ENCODE peak calls at places on chromosome 17, in four cellular contexts. One of them, this sample, is unnamed.

GRCh38 chr17:77471984-77472836 is 331.4 kb downstream of the SEC14L1 start:
- DNase-seq in K562: peak; percentile 41
- DNase-seq in endothelial cell of umbilical vein: peak; percentile 28
- DNase-seq in HepG2: no peak
- DNase-seq in this sample: peak; percentile 86

GRCh38 chr17:77886387-77886728 is 72.1 kb upstream of the TNRC6C start:
- DNase-seq in endothelial cell of umbilical vein: no peak
- DNase-seq in K562: peak; percentile 29
- DNase-seq in HepG2: no peak
- DNase-seq in this sample: no peak

GRCh38 chr17:21592774-21593173 is 99.5 kb upstream of the KCNJ18 start:
- DNase-seq in HepG2: no peak
- DNase-seq in K562: no peak
- DNase-seq in endothelial cell of umbilical vein: no peak
- DNase-seq in this sample: no peak

GRCh38 chr17:29663155-29663554 is 40.4 kb upstream of the CORO6 start:
- DNase-seq in HepG2: peak; percentile 67
- DNase-seq in endothelial cell of umbilical vein: no peak
- DNase-seq in K562: peak; percentile 69
- DNase-seq in this sample: peak; percentile 35

GRCh38 chr17:37490022-37490587 is 414 bp downstream of the DUSP14 start:
- DNase-seq in endothelial cell of umbilical vein: peak; percentile 69
- DNase-seq in HepG2: peak; percentile 52
- DNase-seq in K562: peak; percentile 80
- DNase-seq in this sample: peak; percentile 85

GRCh38 chr17:44952946-44953475 is 5.4 kb upstream of the KIF18B start:
- DNase-seq in HepG2: no peak
- DNase-seq in endothelial cell of umbilical vein: no peak
- DNase-seq in K562: no peak
- DNase-seq in this sample: peak; percentile 46

GRCh38 chr17:39694593-39694992 is 5.3 kb upstream of the ERBB2 start:
- DNase-seq in endothelial cell of umbilical vein: no peak
- DNase-seq in K562: no peak
- DNase-seq in HepG2: no peak
- DNase-seq in this sample: no peak

GRCh38 chr17:40158438-40158837 is 18.1 kb downstream of the CASC3 start:
- DNase-seq in endothelial cell of umbilical vein: no peak
- DNase-seq in HepG2: no peak
- DNase-seq in K562: no peak
- DNase-seq in this sample: no peak

GRCh38 chr17:63433746-63434591 is 12.1 kb downstream of the CYB561 start:
- DNase-seq in K562: peak; percentile 33
- DNase-seq in HepG2: no peak
- DNase-seq in endothelial cell of umbilical vein: no peak
- DNase-seq in this sample: no peak

GRCh38 chr17:82188001-82188961 is 24.4 kb downstream of the CCDC57 start:
- DNase-seq in endothelial cell of umbilical vein: no peak
- DNase-seq in HepG2: no peak
- DNase-seq in K562: no peak
- DNase-seq in this sample: no peak

GRCh38 chr17:71409712-71410111 is 711.1 kb upstream of the SOX9 start:
- DNase-seq in K562: no peak
- DNase-seq in endothelial cell of umbilical vein: no peak
- DNase-seq in HepG2: no peak
- DNase-seq in this sample: no peak

GRCh38 chr17:18860161-18860972 is 2.4 kb downstream of the PRPSAP2 start:
- DNase-seq in K562: no peak
- DNase-seq in HepG2: no peak
- DNase-seq in endothelial cell of umbilical vein: no peak
- DNase-seq in this sample: no peak

GRCh38 chr17:14299261-14300093 is 1.4 kb upstream of the HS3ST3B1 start:
- DNase-seq in endothelial cell of umbilical vein: peak; percentile 20
- DNase-seq in K562: peak; percentile 51
- DNase-seq in HepG2: peak; percentile 65
- DNase-seq in this sample: peak; percentile 76

GRCh38 chr17:39246274-39246673 is 20.5 kb upstream of the STAC2 start:
- DNase-seq in endothelial cell of umbilical vein: no peak
- DNase-seq in HepG2: no peak
- DNase-seq in K562: peak; percentile 24
- DNase-seq in this sample: peak; percentile 21

GRCh38 chr17:56108811-56109284 is 44.4 kb upstream of the ANKFN1 start:
- DNase-seq in endothelial cell of umbilical vein: no peak
- DNase-seq in HepG2: peak; percentile 74
- DNase-seq in K562: no peak
- DNase-seq in this sample: no peak

GRCh38 chr17:65656390-65657250 is 95.2 kb upstream of the AXIN2 start:
- DNase-seq in HepG2: peak; percentile 80
- DNase-seq in K562: no peak
- DNase-seq in endothelial cell of umbilical vein: no peak
- DNase-seq in this sample: no peak

GRCh38 chr17:14359251-14359939 is 58.5 kb downstream of the HS3ST3B1 start:
- DNase-seq in HepG2: peak; percentile 52
- DNase-seq in endothelial cell of umbilical vein: no peak
- DNase-seq in K562: no peak
- DNase-seq in this sample: no peak

GRCh38 chr17:18033442-18034099 is 5.4 kb downstream of the ATPAF2 start:
- DNase-seq in K562: peak; percentile 80
- DNase-seq in endothelial cell of umbilical vein: peak; percentile 78
- DNase-seq in HepG2: peak; percentile 83
- DNase-seq in this sample: peak; percentile 95

GRCh38 chr17:78130080-78130438 is 512 bp upstream of the TMC8 start:
- DNase-seq in K562: peak; percentile 86
- DNase-seq in endothelial cell of umbilical vein: no peak
- DNase-seq in HepG2: no peak
- DNase-seq in this sample: no peak

GRCh38 chr17:11948791-11949190 is 48.5 kb downstream of the ZNF18 start:
- DNase-seq in endothelial cell of umbilical vein: no peak
- DNase-seq in K562: no peak
- DNase-seq in HepG2: no peak
- DNase-seq in this sample: no peak

GRCh38 chr17:79272666-79273219 is 198.1 kb downstream of the ENGASE start:
- DNase-seq in endothelial cell of umbilical vein: no peak
- DNase-seq in HepG2: peak; percentile 16
- DNase-seq in K562: no peak
- DNase-seq in this sample: no peak

GRCh38 chr17:9050801-9051401 is 29.6 kb downstream of the NTN1 start:
- DNase-seq in K562: no peak
- DNase-seq in HepG2: no peak
- DNase-seq in endothelial cell of umbilical vein: no peak
- DNase-seq in this sample: peak; percentile 72

GRCh38 chr17:62070900-62071299 is 5.8 kb upstream of the MED13 start:
- DNase-seq in HepG2: no peak
- DNase-seq in endothelial cell of umbilical vein: no peak
- DNase-seq in K562: no peak
- DNase-seq in this sample: no peak

GRCh38 chr17:44581868-44582267 is 24.6 kb downstream of the FZD2 start:
- DNase-seq in endothelial cell of umbilical vein: peak; percentile 34
- DNase-seq in K562: no peak
- DNase-seq in HepG2: no peak
- DNase-seq in this sample: peak; percentile 61

GRCh38 chr17:81348097-81349055 is 46.9 kb upstream of the BAHCC1 start:
- DNase-seq in K562: no peak
- DNase-seq in endothelial cell of umbilical vein: no peak
- DNase-seq in HepG2: no peak
- DNase-seq in this sample: no peak

GRCh38 chr17:8048736-8049135 is 9.9 kb downstream of the ALOX15B start:
- DNase-seq in K562: no peak
- DNase-seq in HepG2: no peak
- DNase-seq in endothelial cell of umbilical vein: no peak
- DNase-seq in this sample: no peak

GRCh38 chr17:31746884-31747495 is 112.1 kb downstream of the COPRS start:
- DNase-seq in K562: no peak
- DNase-seq in HepG2: no peak
- DNase-seq in endothelial cell of umbilical vein: no peak
- DNase-seq in this sample: no peak

GRCh38 chr17:40462343-40463121 is 19.3 kb downstream of the IGFBP4 start:
- DNase-seq in HepG2: no peak
- DNase-seq in K562: no peak
- DNase-seq in endothelial cell of umbilical vein: no peak
- DNase-seq in this sample: no peak

GRCh38 chr17:44005865-44006580 is 1.6 kb downstream of the NAGS start:
- DNase-seq in endothelial cell of umbilical vein: peak; percentile 48
- DNase-seq in K562: no peak
- DNase-seq in HepG2: no peak
- DNase-seq in this sample: peak; percentile 77

GRCh38 chr17:50634123-50634914 is at the start of gene ABCC3:
- DNase-seq in endothelial cell of umbilical vein: no peak
- DNase-seq in HepG2: peak; percentile 56
- DNase-seq in K562: no peak
- DNase-seq in this sample: no peak

GRCh38 chr17:41723801-41724475 is 10.5 kb downstream of the HAP1 start:
- DNase-seq in endothelial cell of umbilical vein: no peak
- DNase-seq in HepG2: no peak
- DNase-seq in K562: no peak
- DNase-seq in this sample: no peak

GRCh38 chr17:82272495-82273326 is 789 bp downstream of the CSNK1D start:
- DNase-seq in HepG2: no peak
- DNase-seq in K562: peak; percentile 70
- DNase-seq in endothelial cell of umbilical vein: no peak
- DNase-seq in this sample: peak; percentile 48

GRCh38 chr17:62300697-62301096 is 79.7 kb upstream of the EFCAB3 start:
- DNase-seq in K562: no peak
- DNase-seq in endothelial cell of umbilical vein: no peak
- DNase-seq in HepG2: no peak
- DNase-seq in this sample: no peak

GRCh38 chr17:50792132-50792531 is 24.8 kb upstream of the ANKRD40CL start:
- DNase-seq in HepG2: no peak
- DNase-seq in endothelial cell of umbilical vein: no peak
- DNase-seq in K562: peak; percentile 15
- DNase-seq in this sample: no peak

GRCh38 chr17:28326114-28326513 is 7.1 kb downstream of the TMEM97 start:
- DNase-seq in HepG2: no peak
- DNase-seq in endothelial cell of umbilical vein: no peak
- DNase-seq in K562: no peak
- DNase-seq in this sample: no peak

GRCh38 chr17:44144966-44145739 is 3.4 kb downstream of the HROB start:
- DNase-seq in K562: no peak
- DNase-seq in endothelial cell of umbilical vein: no peak
- DNase-seq in HepG2: no peak
- DNase-seq in this sample: no peak

GRCh38 chr17:41453069-41453468 is 12.3 kb upstream of the KRT38 start:
- DNase-seq in endothelial cell of umbilical vein: no peak
- DNase-seq in K562: no peak
- DNase-seq in HepG2: no peak
- DNase-seq in this sample: no peak

GRCh38 chr17:21171970-21172510 is 41.9 kb downstream of the TMEM11 start:
- DNase-seq in endothelial cell of umbilical vein: no peak
- DNase-seq in HepG2: no peak
- DNase-seq in K562: no peak
- DNase-seq in this sample: no peak

DNA sequence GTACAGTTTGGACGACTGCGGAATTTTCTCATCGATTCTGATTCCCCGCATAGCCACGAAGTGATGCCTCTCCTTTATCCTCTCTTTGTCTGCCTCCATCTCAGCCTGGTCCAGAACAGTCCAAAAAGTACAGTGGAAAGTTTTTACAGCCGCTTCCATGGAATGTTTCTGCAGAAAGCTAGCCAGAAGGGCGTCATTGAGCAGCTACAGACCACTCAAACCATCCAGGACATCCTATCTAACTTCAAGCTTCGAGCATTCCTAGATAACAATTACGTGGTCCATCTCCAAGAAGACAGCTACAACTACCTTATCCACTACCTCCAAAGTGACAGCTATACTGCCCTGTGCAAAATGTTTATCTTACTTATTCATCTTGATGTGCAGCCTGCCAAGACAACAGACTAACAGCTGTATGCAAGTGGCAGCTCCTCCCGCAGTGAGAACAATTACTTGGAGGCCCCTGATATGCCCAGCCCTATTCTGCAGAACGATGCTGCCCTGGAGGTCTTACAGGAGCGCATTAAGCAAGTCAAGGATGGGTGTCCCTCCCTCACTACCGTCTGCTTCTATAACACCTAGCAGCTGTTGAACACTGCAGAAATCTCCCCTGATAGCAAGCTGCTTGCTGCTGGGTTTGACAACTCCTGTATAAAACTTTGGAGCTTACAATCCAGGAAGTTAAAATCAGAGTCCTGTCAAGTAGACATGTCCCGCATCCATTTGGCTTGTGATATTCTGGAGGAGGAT is 38.9 kb downstream of the SLFN12L start:
- DNase-seq in K562: no peak
- DNase-seq in endothelial cell of umbilical vein: no peak
- DNase-seq in HepG2: no peak
- DNase-seq in this sample: peak; percentile 22
- TF ChIP-seq EZH2 in K562: no peak
- TF ChIP-seq EZH2 in endothelial cell of umbilical vein: peak; percentile 8
- TF ChIP-seq EZH2 in HepG2: no peak
- TF ChIP-seq EZH2 in this sample: peak; percentile 20

GRCh38 chr17:2244545-2245525 is 58.8 kb downstream of the SMG6 start:
- DNase-seq in HepG2: peak; percentile 50
- DNase-seq in K562: peak; percentile 66
- DNase-seq in endothelial cell of umbilical vein: peak; percentile 97
- DNase-seq in this sample: peak; percentile 91
- TF ChIP-seq POLR2AphosphoS5 in HepG2: no peak
- TF ChIP-seq POLR2AphosphoS5 in K562: no peak
- TF ChIP-seq POLR2AphosphoS5 in endothelial cell of umbilical vein: peak; percentile 50
- TF ChIP-seq POLR2AphosphoS5 in this sample: no peak

GRCh38 chr17:6178959-6179358 is 108.8 kb downstream of the WSCD1 start:
- DNase-seq in endothelial cell of umbilical vein: peak; percentile 98
- DNase-seq in HepG2: no peak
- DNase-seq in K562: no peak
- DNase-seq in this sample: no peak
- TF ChIP-seq EZH2 in endothelial cell of umbilical vein: no peak
- TF ChIP-seq EZH2 in HepG2: no peak
- TF ChIP-seq EZH2 in K562: no peak
- TF ChIP-seq EZH2 in this sample: no peak

DNA sequence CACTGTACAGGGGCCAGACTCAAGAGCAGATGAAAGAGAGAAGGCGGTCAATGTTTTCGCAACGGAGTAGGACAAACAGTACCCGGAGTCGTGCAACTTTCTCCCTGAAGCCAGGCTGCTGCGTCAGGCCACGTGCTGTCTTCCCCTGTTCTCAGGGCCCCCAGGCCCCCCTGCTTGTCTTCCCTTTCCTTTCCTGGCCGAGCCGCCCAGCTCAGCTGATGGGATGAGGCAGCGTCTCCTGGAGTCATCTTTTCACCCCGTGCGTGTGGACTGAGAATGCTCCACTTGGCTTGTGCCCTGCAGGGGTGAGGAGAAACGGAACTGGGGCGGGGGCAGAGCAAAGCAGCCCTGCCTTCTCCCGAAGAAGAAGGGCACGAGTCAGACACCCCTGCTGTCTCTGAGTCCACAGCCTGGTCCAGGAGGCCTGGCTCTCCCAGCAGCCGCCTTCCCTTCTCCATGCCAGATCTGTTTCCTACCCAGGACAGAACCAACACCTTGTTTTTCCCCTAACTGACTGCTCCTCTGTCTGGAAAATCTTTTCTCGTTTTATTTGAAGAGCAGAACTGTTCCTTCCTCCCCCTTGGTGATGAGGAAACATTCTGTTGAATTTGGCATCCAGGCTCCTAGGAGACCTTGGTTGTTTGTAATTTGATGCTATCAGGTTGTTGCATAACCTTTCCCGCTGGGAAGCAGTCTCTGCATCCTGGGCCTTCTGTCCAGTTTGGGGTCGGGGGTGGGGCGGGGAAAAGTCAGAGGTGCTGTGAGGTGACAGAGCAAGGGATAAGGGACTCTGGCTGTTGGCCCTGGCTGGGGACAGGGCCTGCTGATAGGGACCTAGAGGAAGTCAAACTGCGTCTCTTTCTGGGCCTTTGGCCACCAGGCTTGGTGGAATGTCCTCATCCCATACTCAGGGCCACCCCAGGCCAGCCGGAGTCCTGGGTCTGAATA is 78.8 kb downstream of the WIPI1 start:
- DNase-seq in HepG2: peak; percentile 100
- DNase-seq in K562: no peak
- DNase-seq in endothelial cell of umbilical vein: peak; percentile 92
- DNase-seq in this sample: peak; percentile 69
- TF ChIP-seq POLR2AphosphoS5 in HepG2: peak; percentile 73
- TF ChIP-seq POLR2AphosphoS5 in K562: no peak
- TF ChIP-seq POLR2AphosphoS5 in endothelial cell of umbilical vein: peak; percentile 14
- TF ChIP-seq POLR2AphosphoS5 in this sample: no peak

This sample was measured in GM23338.